ENCODE peak calls at places on chromosomes 4 and X, in six cellular contexts. G is K562, Z is transverse colon, U is GM23338, C is stomach, X is breast epithelium. I is an unnamed sample.

GRCh38 chr4:106369456-106370060 is 980 bp upstream of the GIMD1 start:
- DNase-seq in X (no peak), G (peak; percentile 45), Z (no peak), C (no peak), U (peak; percentile 83), I (peak; percentile 85)

GRCh38 chr4:5969336-5969735 is 48.9 kb downstream of the C4orf50 start:
- DNase-seq in G (no peak), C (no peak), U (no peak), X (no peak), Z (no peak), I (no peak)

GRCh38 chr4:80265571-80266266 is 745 bp upstream of the FGF5 start:
- DNase-seq in X (no peak), Z (no peak), G (peak; percentile 24), C (no peak), U (peak; percentile 33), I (peak; percentile 65)

GRCh38 chr4:57081651-57082349 is 28.4 kb downstream of the IGFBP7 start:
- DNase-seq in Z (no peak), C (no peak), X (no peak), U (peak; percentile 50), G (no peak), I (no peak)

GRCh38 chr4:169334335-169334734 is 63.6 kb upstream of the SH3RF1 start:
- DNase-seq in X (no peak), U (peak; percentile 70), G (no peak), C (no peak), Z (no peak), I (no peak)

GRCh38 chrX:106467943-106468342 is 143.8 kb upstream of the RADX start:
- DNase-seq in G (no peak), Z (no peak), X (no peak), C (no peak), U (no peak), I (no peak)

GRCh38 chr4:2837904-2838496 is 5.6 kb upstream of the ADD1 start:
- DNase-seq in U (no peak), Z (peak; percentile 53), C (peak; percentile 37), G (no peak), X (no peak), I (peak; percentile 79)

GRCh38 chr4:141432000-141432712 is 204.2 kb upstream of the IL15 start:
- DNase-seq in X (no peak), G (no peak), C (no peak), U (no peak), Z (no peak), I (no peak)

GRCh38 chr4:66034671-66035070 is 364.4 kb upstream of the EPHA5 start:
- DNase-seq in X (no peak), U (no peak), C (no peak), G (no peak), Z (no peak), I (no peak)

GRCh38 chr4:8028368-8028767 is 88.7 kb upstream of the AFAP1 start:
- DNase-seq in C (no peak), X (no peak), U (no peak), Z (no peak), G (no peak), I (no peak)

GRCh38 chr4:8026455-8026854 is 86.8 kb upstream of the AFAP1 start:
- DNase-seq in G (no peak), Z (no peak), X (no peak), C (no peak), U (no peak), I (no peak)

GRCh38 chr4:8029689-8030088 is 90.0 kb upstream of the AFAP1 start:
- DNase-seq in C (no peak), Z (no peak), G (no peak), X (no peak), U (no peak), I (no peak)

GRCh38 chr4:8030121-8030781 is 90.6 kb upstream of the AFAP1 start:
- DNase-seq in U (no peak), C (no peak), G (no peak), X (no peak), Z (no peak), I (no peak)

DNA sequence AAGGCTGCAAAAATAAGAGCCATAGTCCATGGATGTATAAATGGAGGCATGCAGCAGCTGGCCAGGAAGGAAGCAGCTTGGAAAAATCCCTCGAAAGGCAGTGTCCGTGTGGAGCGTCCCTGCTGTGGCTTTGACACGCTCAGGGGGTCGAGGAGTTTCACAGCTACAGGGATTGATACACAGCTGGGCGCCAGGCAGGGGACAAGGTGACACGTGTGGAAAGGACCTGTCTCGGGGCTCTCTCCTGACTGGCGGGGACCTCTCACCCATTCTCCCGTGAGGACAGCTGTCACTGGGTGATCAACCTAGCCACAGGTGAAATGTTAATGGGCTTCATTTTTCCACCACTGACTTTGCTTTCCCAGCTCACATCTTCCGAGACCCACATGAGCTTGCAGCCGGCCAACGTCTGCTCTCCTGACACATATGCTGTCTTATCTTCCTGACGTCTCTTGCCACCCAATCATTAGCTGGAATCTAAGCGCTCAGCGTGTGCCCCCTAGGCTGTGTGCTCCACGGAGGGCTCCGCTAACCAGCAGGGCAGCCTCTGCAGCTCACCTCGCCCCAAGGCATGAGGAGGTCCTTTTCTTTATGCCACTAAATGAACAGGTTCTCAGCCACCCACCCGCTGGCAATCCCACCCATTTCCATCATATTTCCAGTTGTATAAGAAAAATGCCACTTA is 89.4 kb upstream of the AFAP1 start:
- DNase-seq in Z (no peak), X (no peak), C (no peak), G (no peak), U (no peak), I (no peak)
- TF ChIP-seq POLR2AphosphoS5 in Z (no peak), X (no peak), C (no peak), G (no peak), U (no peak), I (no peak)

GRCh38 chr4:110860125-110860524 is 237.2 kb upstream of the PITX2 start:
- DNase-seq in G (no peak), Z (no peak), C (no peak), X (no peak), U (no peak), I (no peak)
- TF ChIP-seq POLR2AphosphoS5 in G (no peak), Z (peak; percentile 19), C (no peak), X (no peak), U (no peak), I (no peak)

GRCh38 chr4:177182728-177183127 is 126.9 kb upstream of the NEIL3 start:
- DNase-seq in G (no peak), Z (no peak), C (no peak), U (no peak), X (no peak), I (no peak)

GRCh38 chr4:177182156-177182555 is 127.5 kb upstream of the NEIL3 start:
- DNase-seq in U (no peak), G (no peak), X (no peak), Z (no peak), C (no peak), I (no peak)

GRCh38 chr4:177175473-177175872 is 134.2 kb upstream of the NEIL3 start:
- DNase-seq in C (no peak), Z (no peak), G (no peak), X (no peak), U (no peak), I (no peak)

GRCh38 chr4:177177446-177178160 is 132.1 kb upstream of the NEIL3 start:
- DNase-seq in Z (no peak), G (no peak), U (no peak), X (no peak), C (no peak), I (no peak)
- TF ChIP-seq POLR2AphosphoS5 in Z (peak; percentile 62), G (no peak), U (no peak), X (no peak), C (peak; percentile 31), I (no peak)

GRCh38 chr4:15370296-15370695 is 57.5 kb upstream of the C1QTNF7 start:
- DNase-seq in C (no peak), U (no peak), X (no peak), Z (no peak), G (no peak), I (no peak)
- TF ChIP-seq POLR2AphosphoS5 in C (no peak), U (no peak), X (no peak), Z (no peak), G (no peak), I (no peak)

DNA sequence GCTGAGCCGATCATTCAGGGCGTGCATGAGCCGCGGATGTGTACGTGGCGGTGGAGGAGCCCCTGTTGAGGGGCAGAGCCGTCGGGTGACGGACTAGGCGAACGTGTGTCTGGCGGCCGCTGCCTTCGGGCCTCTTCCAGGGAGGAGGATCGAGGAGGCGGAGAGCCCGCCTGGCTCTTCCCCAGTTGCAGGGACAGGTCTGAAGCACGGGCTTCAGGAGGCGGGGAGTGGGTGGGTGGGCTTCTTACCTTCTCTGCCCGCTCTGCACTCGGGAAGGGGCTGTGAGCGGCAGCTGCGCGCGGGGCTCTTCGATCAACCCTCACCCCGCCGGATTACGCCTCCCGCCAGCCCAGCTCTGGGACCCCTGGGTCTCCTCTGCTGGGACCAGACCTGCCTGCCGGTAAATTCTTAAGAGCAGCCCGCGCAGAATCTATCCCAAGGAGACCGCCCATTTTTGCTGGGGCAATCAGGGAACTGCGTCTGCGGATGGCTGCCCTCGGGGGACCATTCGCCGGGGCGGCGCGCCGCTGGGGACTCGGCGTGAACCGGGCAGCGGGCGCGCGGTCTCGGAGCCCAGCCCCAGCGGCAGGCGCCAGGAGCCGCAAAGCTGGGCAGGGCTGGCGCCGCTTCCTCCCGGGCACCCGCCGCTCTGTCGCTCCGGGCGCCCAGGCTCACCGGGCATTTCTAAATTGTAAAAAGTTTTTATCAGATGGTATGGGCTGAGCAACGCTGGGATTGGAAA is 4.9 kb downstream of the PLAC8 start:
- DNase-seq in G (no peak), Z (peak; percentile 45), X (no peak), U (peak; percentile 78), C (peak; percentile 53), I (peak; percentile 52)
- TF ChIP-seq POLR2AphosphoS5 in G (no peak), Z (peak; percentile 35), X (no peak), U (peak; percentile 37), C (no peak), I (peak; percentile 22)

GRCh38 chrX:69280956-69281355 is 115.7 kb upstream of the PJA1 start:
- DNase-seq in Z (no peak), C (no peak), G (no peak), U (no peak), X (no peak), I (no peak)
- TF ChIP-seq POLR2AphosphoS5 in Z (no peak), C (no peak), G (no peak), U (no peak), X (no peak), I (no peak)

I was measured in endothelial cell of umbilical vein.